ENCODE peak calls at places on chromosomes 16 and 17, in five cellular contexts. E is NCI-H446, C is EL, P is H54, H is Ammon's horn. Z is an unnamed sample.

GRCh38 chr16:10070591-10070990 is 111.6 kb downstream of the GRIN2A start:
- DNase-seq in C (no peak), E (no peak), H (no peak), P (no peak), Z (no peak)

GRCh38 chr16:2469399-2470233 is 1.5 kb upstream of the NTN3 start:
- DNase-seq in P (no peak), H (no peak), E (no peak), C (no peak), Z (no peak)

GRCh38 chr17:42337442-42337841 is 49.1 kb downstream of the STAT5A start:
- DNase-seq in C (no peak), H (no peak), P (no peak), E (no peak), Z (no peak)

GRCh38 chr17:81741594-81742452 is 29.7 kb downstream of the SLC25A10 start:
- DNase-seq in P (no peak), H (no peak), C (no peak), E (no peak), Z (no peak)

GRCh38 chr16:15899538-15900100 is 11.2 kb upstream of the CEP20 start:
- DNase-seq in C (peak; percentile 86), H (no peak), P (peak; percentile 84), E (no peak), Z (peak; percentile 46)

GRCh38 chr17:49836111-49837030 is 11.5 kb downstream of the TAC4 start:
- DNase-seq in P (no peak), H (no peak), C (peak; percentile 77), E (no peak), Z (no peak)

GRCh38 chr17:48632579-48633265 is 6.6 kb upstream of the HOXB9 start:
- DNase-seq in H (no peak), P (no peak), C (no peak), E (no peak), Z (no peak)

GRCh38 chr16:67326472-67327309 is at the start of the genes KCTD19 and LRRC36:
- DNase-seq in P (no peak), C (peak; percentile 67), E (no peak), H (no peak), Z (no peak)

GRCh38 chr17:5418858-5419355 is 555 bp downstream of the NUP88 start:
- DNase-seq in C (peak; percentile 34), H (peak; percentile 25), E (no peak), P (no peak), Z (peak; percentile 66)

Z was measured in RKO.